ENCODE peak calls at places on chromosomes 16 and 17, in eight cellular contexts. One of them, this sample, is unnamed.

GRCh38 chr16:22428654-22429053 is 54.2 kb upstream of the CDR2 start:
- DNase-seq in tibial nerve: no peak
- DNase-seq in esophagus squamous epithelium: no peak
- DNase-seq in NB4: no peak
- DNase-seq in K562: no peak
- DNase-seq in A549: no peak
- DNase-seq in IMR-90: no peak
- DNase-seq in heart left ventricle: peak
- DNase-seq in this sample: no peak

GRCh38 chr17:29712677-29713076 is 90.0 kb upstream of the CORO6 start:
- DNase-seq in tibial nerve: no peak
- DNase-seq in esophagus squamous epithelium: no peak
- DNase-seq in NB4: no peak
- DNase-seq in K562: no peak
- DNase-seq in A549: no peak
- DNase-seq in IMR-90: no peak
- DNase-seq in heart left ventricle: no peak
- DNase-seq in this sample: no peak

GRCh38 chr17:21119247-21119944 is 7.4 kb upstream of the DHRS7B start:
- DNase-seq in tibial nerve: peak
- DNase-seq in esophagus squamous epithelium: no peak
- DNase-seq in NB4: peak
- DNase-seq in K562: peak
- DNase-seq in A549: peak
- DNase-seq in IMR-90: peak
- DNase-seq in heart left ventricle: peak
- DNase-seq in this sample: peak

GRCh38 chr17:67544364-67544763 is 167.3 kb downstream of the PITPNC1 start:
- DNase-seq in tibial nerve: no peak
- DNase-seq in esophagus squamous epithelium: no peak
- DNase-seq in NB4: no peak
- DNase-seq in K562: no peak
- DNase-seq in A549: no peak
- DNase-seq in IMR-90: no peak
- DNase-seq in heart left ventricle: no peak
- DNase-seq in this sample: no peak

GRCh38 chr16:50301626-50302471 is 35.5 kb downstream of the ADCY7 start:
- DNase-seq in tibial nerve: no peak
- DNase-seq in esophagus squamous epithelium: no peak
- DNase-seq in NB4: peak
- DNase-seq in K562: no peak
- DNase-seq in A549: peak
- DNase-seq in IMR-90: peak
- DNase-seq in heart left ventricle: peak
- DNase-seq in this sample: no peak

GRCh38 chr17:79340771-79341528 is 266.3 kb downstream of the ENGASE start:
- DNase-seq in tibial nerve: no peak
- DNase-seq in esophagus squamous epithelium: no peak
- DNase-seq in NB4: no peak
- DNase-seq in K562: no peak
- DNase-seq in A549: no peak
- DNase-seq in IMR-90: no peak
- DNase-seq in heart left ventricle: peak
- DNase-seq in this sample: no peak

GRCh38 chr16:11049396-11050059 is 105.2 kb downstream of the CLEC16A start:
- DNase-seq in tibial nerve: no peak
- DNase-seq in esophagus squamous epithelium: no peak
- DNase-seq in NB4: no peak
- DNase-seq in K562: no peak
- DNase-seq in A549: peak
- DNase-seq in IMR-90: no peak
- DNase-seq in heart left ventricle: no peak
- DNase-seq in this sample: no peak

GRCh38 chr17:50584116-50584515 is 23.6 kb downstream of the CACNA1G start:
- DNase-seq in tibial nerve: no peak
- DNase-seq in esophagus squamous epithelium: no peak
- DNase-seq in NB4: no peak
- DNase-seq in K562: no peak
- DNase-seq in A549: no peak
- DNase-seq in IMR-90: no peak
- DNase-seq in heart left ventricle: no peak
- DNase-seq in this sample: no peak

GRCh38 chr16:85415196-85415988 is 197.7 kb upstream of the GSE1 start:
- DNase-seq in tibial nerve: no peak
- DNase-seq in esophagus squamous epithelium: no peak
- DNase-seq in NB4: no peak
- DNase-seq in K562: no peak
- DNase-seq in A549: no peak
- DNase-seq in IMR-90: no peak
- DNase-seq in heart left ventricle: peak
- DNase-seq in this sample: no peak

GRCh38 chr17:6523330-6523729 is 33.0 kb downstream of the PITPNM3 start:
- DNase-seq in tibial nerve: no peak
- DNase-seq in esophagus squamous epithelium: no peak
- DNase-seq in NB4: no peak
- DNase-seq in K562: no peak
- DNase-seq in A549: peak
- DNase-seq in IMR-90: peak
- DNase-seq in heart left ventricle: no peak
- DNase-seq in this sample: no peak

GRCh38 chr16:71467810-71468209 is 5.8 kb upstream of the ZNF23 start:
- DNase-seq in tibial nerve: no peak
- DNase-seq in esophagus squamous epithelium: no peak
- DNase-seq in NB4: peak
- DNase-seq in K562: peak
- DNase-seq in A549: no peak
- DNase-seq in IMR-90: peak
- DNase-seq in heart left ventricle: no peak
- DNase-seq in this sample: peak

GRCh38 chr17:10463402-10463801 is 6.0 kb downstream of the MYH4 start:
- DNase-seq in tibial nerve: no peak
- DNase-seq in esophagus squamous epithelium: no peak
- DNase-seq in NB4: no peak
- DNase-seq in K562: no peak
- DNase-seq in A549: no peak
- DNase-seq in IMR-90: no peak
- DNase-seq in heart left ventricle: no peak
- DNase-seq in this sample: no peak

DNA sequence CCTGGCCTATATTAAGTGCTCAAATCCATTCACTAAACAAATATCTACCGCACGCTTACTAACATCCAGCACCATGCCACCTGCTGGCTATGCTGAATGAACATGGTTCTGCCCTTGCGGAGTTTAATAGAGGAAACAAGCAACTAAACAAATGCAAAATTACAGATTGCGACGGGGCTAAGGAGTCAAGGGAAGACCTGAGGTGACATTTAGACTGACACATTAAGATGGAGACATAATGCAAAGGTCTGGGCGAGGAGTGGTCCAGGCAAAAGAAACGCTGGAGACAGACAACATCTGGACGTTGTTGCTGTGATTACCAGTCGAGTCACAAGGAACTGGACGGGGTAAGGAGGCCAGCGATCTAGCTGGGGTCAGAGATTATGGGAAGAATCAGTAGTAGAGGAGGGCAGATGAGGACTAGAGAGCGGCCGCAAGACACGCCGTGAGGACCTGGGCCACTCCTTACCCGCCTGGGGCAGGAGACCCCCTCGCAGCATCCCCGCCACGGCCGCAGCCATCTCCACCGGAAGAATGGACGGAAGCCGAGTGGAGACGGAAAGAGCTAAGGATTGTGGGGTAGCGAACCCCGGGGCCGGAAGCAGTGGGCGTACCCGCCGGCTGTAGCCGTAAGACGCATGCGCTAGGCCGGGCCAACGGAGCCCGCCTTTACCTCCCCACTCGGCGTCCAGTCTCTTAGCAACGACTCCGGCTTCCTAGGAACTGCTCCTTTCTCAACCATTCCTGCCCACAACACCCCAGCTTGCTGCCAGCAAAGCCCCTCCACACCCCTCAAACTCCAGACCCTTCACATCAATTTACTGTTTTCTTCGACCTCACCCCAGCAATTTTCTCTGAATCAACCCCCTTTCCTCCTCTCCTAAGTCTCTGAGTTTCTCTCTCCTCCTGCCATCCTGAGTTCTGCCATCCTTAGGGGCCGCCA is at the start of the genes LRRC46 and MRPL10:
- DNase-seq in tibial nerve: peak
- DNase-seq in esophagus squamous epithelium: peak
- DNase-seq in NB4: peak
- DNase-seq in K562: peak
- DNase-seq in A549: peak
- DNase-seq in IMR-90: peak
- DNase-seq in heart left ventricle: peak
- DNase-seq in this sample: peak
- TF ChIP-seq POLR2A in tibial nerve: peak
- TF ChIP-seq POLR2A in esophagus squamous epithelium: peak
- TF ChIP-seq POLR2A in NB4: peak
- TF ChIP-seq POLR2A in K562: peak
- TF ChIP-seq POLR2A in A549: peak
- TF ChIP-seq POLR2A in IMR-90: peak
- TF ChIP-seq POLR2A in heart left ventricle: peak
- TF ChIP-seq POLR2A in this sample: peak

GRCh38 chr16:88811850-88812736 is at the start of gene APRT:
- DNase-seq in tibial nerve: peak
- DNase-seq in esophagus squamous epithelium: peak
- DNase-seq in NB4: peak
- DNase-seq in K562: peak
- DNase-seq in A549: peak
- DNase-seq in IMR-90: peak
- DNase-seq in heart left ventricle: peak
- DNase-seq in this sample: peak
- TF ChIP-seq POLR2A in tibial nerve: peak
- TF ChIP-seq POLR2A in esophagus squamous epithelium: peak
- TF ChIP-seq POLR2A in NB4: peak
- TF ChIP-seq POLR2A in K562: peak
- TF ChIP-seq POLR2A in A549: peak
- TF ChIP-seq POLR2A in IMR-90: peak
- TF ChIP-seq POLR2A in heart left ventricle: peak
- TF ChIP-seq POLR2A in this sample: peak

GRCh38 chr16:74773431-74774222 is 993 bp downstream of the FA2H start:
- DNase-seq in tibial nerve: no peak
- DNase-seq in esophagus squamous epithelium: no peak
- DNase-seq in NB4: no peak
- DNase-seq in K562: no peak
- DNase-seq in A549: no peak
- DNase-seq in IMR-90: no peak
- DNase-seq in heart left ventricle: no peak
- DNase-seq in this sample: no peak
- TF ChIP-seq POLR2A in tibial nerve: no peak
- TF ChIP-seq POLR2A in esophagus squamous epithelium: no peak
- TF ChIP-seq POLR2A in NB4: no peak
- TF ChIP-seq POLR2A in K562: no peak
- TF ChIP-seq POLR2A in A549: no peak
- TF ChIP-seq POLR2A in IMR-90: no peak
- TF ChIP-seq POLR2A in heart left ventricle: no peak
- TF ChIP-seq POLR2A in this sample: no peak

DNA sequence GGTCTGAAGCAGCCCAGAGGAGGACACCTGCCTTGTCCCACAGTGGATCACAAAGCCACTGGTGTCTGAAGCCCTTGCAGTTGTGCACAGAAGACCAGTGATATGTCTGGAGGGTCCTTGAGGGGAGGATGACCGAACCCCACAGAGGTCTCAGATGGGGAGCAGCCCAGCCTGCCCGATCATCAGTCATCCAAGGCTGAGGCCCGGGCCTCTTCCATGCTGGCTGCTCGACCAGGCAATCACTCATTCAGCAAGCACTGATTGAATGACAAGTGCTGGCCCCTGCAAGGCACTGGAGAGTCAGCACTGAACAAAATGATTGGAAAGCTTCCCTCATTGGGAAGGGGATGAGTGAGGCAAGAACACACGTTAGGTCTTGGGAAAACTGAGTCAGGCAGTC is 10.5 kb downstream of the PIK3R5 start:
- DNase-seq in tibial nerve: no peak
- DNase-seq in esophagus squamous epithelium: no peak
- DNase-seq in NB4: no peak
- DNase-seq in K562: no peak
- DNase-seq in A549: no peak
- DNase-seq in IMR-90: no peak
- DNase-seq in heart left ventricle: no peak
- DNase-seq in this sample: no peak
- TF ChIP-seq POLR2A in tibial nerve: no peak
- TF ChIP-seq POLR2A in esophagus squamous epithelium: no peak
- TF ChIP-seq POLR2A in NB4: no peak
- TF ChIP-seq POLR2A in K562: no peak
- TF ChIP-seq POLR2A in A549: no peak
- TF ChIP-seq POLR2A in IMR-90: no peak
- TF ChIP-seq POLR2A in heart left ventricle: no peak
- TF ChIP-seq POLR2A in this sample: no peak

DNA sequence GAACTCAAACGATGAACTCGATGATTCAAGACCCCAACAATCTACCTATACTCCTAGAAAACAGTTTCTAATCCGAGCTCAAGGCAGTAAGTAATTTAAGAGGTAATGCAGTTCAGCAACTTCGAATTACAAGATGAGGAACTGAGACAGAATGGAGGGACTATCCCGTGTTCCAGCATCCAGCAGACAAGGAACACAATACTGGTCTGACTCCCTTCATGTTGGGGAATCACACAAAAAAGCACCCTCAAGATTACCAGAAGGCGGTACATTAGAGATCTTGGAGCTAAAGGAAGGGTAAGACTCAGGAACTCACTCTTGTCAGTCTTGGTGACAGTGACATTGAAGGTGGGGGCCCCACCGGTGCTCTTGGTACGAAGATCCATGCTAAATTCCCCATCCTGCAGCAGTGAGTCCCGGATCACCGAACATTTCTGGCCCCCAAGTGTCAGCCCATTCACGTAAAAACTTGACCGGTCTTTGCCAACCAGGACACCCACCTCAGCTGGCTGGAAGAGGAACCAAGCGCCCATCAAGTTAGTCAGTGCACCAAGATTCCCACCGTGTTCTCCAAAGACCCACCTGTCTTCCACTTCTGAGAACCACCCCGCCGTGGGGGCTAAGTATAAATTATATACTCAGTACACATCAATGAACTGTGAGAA is 1.9 kb downstream of the PFN1 start:
- DNase-seq in tibial nerve: no peak
- DNase-seq in esophagus squamous epithelium: no peak
- DNase-seq in NB4: peak
- DNase-seq in K562: no peak
- DNase-seq in A549: no peak
- DNase-seq in IMR-90: no peak
- DNase-seq in heart left ventricle: peak
- DNase-seq in this sample: no peak
- TF ChIP-seq POLR2A in tibial nerve: no peak
- TF ChIP-seq POLR2A in esophagus squamous epithelium: no peak
- TF ChIP-seq POLR2A in NB4: no peak
- TF ChIP-seq POLR2A in K562: peak
- TF ChIP-seq POLR2A in A549: no peak
- TF ChIP-seq POLR2A in IMR-90: no peak
- TF ChIP-seq POLR2A in heart left ventricle: no peak
- TF ChIP-seq POLR2A in this sample: no peak

This sample was measured in erythroblast.